ENCODE peak calls at places on chromosomes 13 and 19, in ten cellular contexts. R is endodermal cell; C is neural crest cell; A is CD4-positive, alpha-beta T cell; Y is hepatocyte; P is natural killer cell; X is left lung; G is IMR-90; W is neural progenitor cell; N is osteocyte. I is an unnamed sample.

GRCh38 chr19:291561-292280 is 518 bp upstream of the PLPP2 start:
- DNase-seq in R (peak), C (no peak), A (no peak), Y (peak), P (no peak), X (no peak), G (no peak), W (no peak), N (no peak), I (no peak)

GRCh38 chr19:45391346-45391745 is 13.5 kb downstream of the PPP1R13L start:
- DNase-seq in R (peak), C (no peak), A (no peak), Y (no peak), P (no peak), X (no peak), G (peak), W (peak), N (no peak), I (no peak)

GRCh38 chr19:38701455-38702063 is 42.7 kb downstream of the CAPN12 start:
- DNase-seq in R (no peak), C (no peak), A (no peak), Y (peak), P (no peak), X (no peak), G (peak), W (no peak), N (no peak), I (no peak)

GRCh38 chr13:95355491-95355890 is 54.2 kb upstream of the ABCC4 start:
- DNase-seq in R (no peak), C (no peak), A (no peak), Y (peak), P (no peak), X (no peak), G (peak), W (no peak), N (no peak), I (no peak)

GRCh38 chr19:36120092-36120983 is 5.1 kb downstream of the TBCB start:
- DNase-seq in R (no peak), C (no peak), A (no peak), Y (no peak), P (no peak), X (no peak), G (no peak), W (no peak), N (no peak), I (no peak)

GRCh38 chr13:100859861-100860260 is 185.3 kb upstream of the TMTC4 start:
- DNase-seq in R (no peak), C (no peak), A (no peak), Y (no peak), P (no peak), X (no peak), G (no peak), W (no peak), N (no peak), I (no peak)

GRCh38 chr13:48801255-48801654 is 147.5 kb downstream of the CYSLTR2 start:
- DNase-seq in R (no peak), C (no peak), A (no peak), Y (no peak), P (no peak), X (no peak), G (peak), W (no peak), N (no peak), I (no peak)

GRCh38 chr13:85261757-85262346 is 537.4 kb downstream of the SLITRK6 start:
- DNase-seq in R (no peak), C (no peak), A (no peak), Y (peak), P (no peak), X (no peak), G (peak), W (no peak), N (no peak), I (no peak)

GRCh38 chr19:21482863-21483276 is 22.5 kb upstream of the ZNF429 start:
- DNase-seq in R (peak), C (no peak), A (peak), Y (peak), P (peak), X (peak), G (no peak), W (peak), N (no peak), I (peak)

GRCh38 chr19:1567116-1567847 is 843 bp downstream of the MEX3D start:
- DNase-seq in R (peak), C (peak), A (no peak), Y (peak), P (no peak), X (no peak), G (no peak), W (peak), N (no peak), I (peak)

GRCh38 chr13:109743706-109744453 is 42.5 kb downstream of the IRS2 start:
- DNase-seq in R (peak), C (no peak), A (no peak), Y (peak), P (no peak), X (no peak), G (peak), W (no peak), N (peak), I (no peak)

GRCh38 chr19:1167687-1168561 is 6.1 kb downstream of the SBNO2 start:
- DNase-seq in R (no peak), C (no peak), A (no peak), Y (no peak), P (no peak), X (no peak), G (no peak), W (no peak), N (peak), I (no peak)

GRCh38 chr13:65677906-65678305 is 1552.2 kb downstream of the PCDH9 start:
- DNase-seq in R (no peak), C (no peak), A (no peak), Y (no peak), P (no peak), X (no peak), G (peak), W (no peak), N (no peak), I (no peak)

GRCh38 chr13:44174769-44175425 is 198.7 kb upstream of the SERP2 start:
- DNase-seq in R (peak), C (no peak), A (no peak), Y (peak), P (no peak), X (no peak), G (peak), W (no peak), N (no peak), I (no peak)

GRCh38 chr13:101025925-101026324 is 351.3 kb upstream of the TMTC4 start:
- DNase-seq in R (no peak), C (no peak), A (no peak), Y (no peak), P (no peak), X (no peak), G (no peak), W (no peak), N (no peak), I (no peak)

GRCh38 chr19:1019980-1020867 is 699 bp downstream of the TMEM259 start:
- DNase-seq in R (no peak), C (no peak), A (no peak), Y (no peak), P (peak), X (peak), G (no peak), W (peak), N (no peak), I (no peak)

GRCh38 chr13:107421028-107421427 is 794.3 kb downstream of the LIG4 start:
- DNase-seq in R (no peak), C (no peak), A (no peak), Y (no peak), P (no peak), X (no peak), G (peak), W (no peak), N (no peak), I (no peak)

GRCh38 chr13:41018583-41018909 is 570 bp downstream of the ELF1 start:
- DNase-seq in R (no peak), C (no peak), A (no peak), Y (no peak), P (no peak), X (no peak), G (no peak), W (no peak), N (no peak), I (no peak)

GRCh38 chr19:57668635-57669034 is at the start of gene ZSCAN4:
- DNase-seq in R (no peak), C (no peak), A (no peak), Y (no peak), P (no peak), X (no peak), G (no peak), W (no peak), N (no peak), I (no peak)

GRCh38 chr19:17311455-17312248 is 2.3 kb downstream of the DDA1 start:
- DNase-seq in R (peak), C (no peak), A (no peak), Y (peak), P (no peak), X (no peak), G (peak), W (no peak), N (no peak), I (no peak)

GRCh38 chr13:94544922-94545321 is 51.0 kb downstream of the TGDS start:
- DNase-seq in R (no peak), C (no peak), A (no peak), Y (no peak), P (no peak), X (no peak), G (no peak), W (no peak), N (no peak), I (no peak)

GRCh38 chr19:3725640-3726310 is 17.6 kb downstream of the TJP3 start:
- DNase-seq in R (peak), C (no peak), A (no peak), Y (peak), P (no peak), X (peak), G (no peak), W (peak), N (no peak), I (no peak)

GRCh38 chr13:59442946-59443345 is 720.8 kb downstream of the DIAPH3 start:
- DNase-seq in R (no peak), C (no peak), A (no peak), Y (no peak), P (no peak), X (no peak), G (peak), W (no peak), N (no peak), I (no peak)

GRCh38 chr13:44417446-44417845 is 43.8 kb downstream of the SERP2 start:
- DNase-seq in R (peak), C (no peak), A (no peak), Y (no peak), P (no peak), X (no peak), G (no peak), W (no peak), N (no peak), I (no peak)

GRCh38 chr13:52924241-52925148 is 76.1 kb upstream of the PCDH8 start:
- DNase-seq in R (no peak), C (no peak), A (no peak), Y (no peak), P (no peak), X (no peak), G (no peak), W (no peak), N (no peak), I (no peak)

GRCh38 chr13:110006304-110006703 is 219.9 kb upstream of the IRS2 start:
- DNase-seq in R (no peak), C (no peak), A (no peak), Y (no peak), P (no peak), X (no peak), G (peak), W (no peak), N (no peak), I (no peak)

GRCh38 chr13:97018029-97018819 is 23.9 kb upstream of the OXGR1 start:
- DNase-seq in R (peak), C (peak), A (peak), Y (peak), P (no peak), X (no peak), G (peak), W (peak), N (no peak), I (no peak)

DNA sequence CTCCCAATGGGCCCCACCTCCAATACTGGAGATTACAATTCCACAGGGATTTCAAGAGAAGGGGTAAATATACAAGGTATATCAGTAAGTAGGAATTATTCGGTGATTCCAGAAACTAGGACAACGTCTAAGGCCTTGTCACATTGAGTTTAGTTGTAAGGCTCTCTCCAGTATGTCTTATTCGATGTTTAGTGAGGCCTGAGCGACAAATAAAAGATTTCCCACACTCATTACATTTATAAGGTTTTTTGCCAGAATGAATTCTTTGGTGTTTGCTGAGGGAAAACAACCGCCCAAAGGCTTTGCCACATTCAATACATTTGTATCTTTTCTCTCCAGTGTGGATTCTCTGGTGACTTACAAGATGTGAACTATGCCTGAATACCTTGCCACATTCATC is 19.1 kb upstream of the ZNF841 start:
- DNase-seq in R (no peak), C (no peak), A (no peak), Y (no peak), P (no peak), X (no peak), G (no peak), W (no peak), N (no peak), I (no peak)
- TF ChIP-seq CTCF in R (no peak), C (no peak), A (no peak), Y (no peak), P (no peak), X (no peak), G (no peak), W (no peak), N (no peak), I (no peak)

GRCh38 chr13:62512194-62513141 is 1096.8 kb upstream of the PCDH20 start:
- DNase-seq in R (peak), C (peak), A (no peak), Y (peak), P (no peak), X (no peak), G (peak), W (peak), N (no peak), I (no peak)
- TF ChIP-seq CTCF in R (peak), C (peak), A (no peak), Y (peak), P (no peak), X (peak), G (peak), W (peak), N (peak), I (peak)

GRCh38 chr13:37074703-37075102 is 15.2 kb upstream of the SUPT20H start:
- DNase-seq in R (no peak), C (no peak), A (no peak), Y (peak), P (no peak), X (no peak), G (peak), W (peak), N (no peak), I (no peak)
- TF ChIP-seq CTCF in R (peak), C (peak), A (peak), Y (peak), P (peak), X (peak), G (peak), W (peak), N (peak), I (peak)

DNA sequence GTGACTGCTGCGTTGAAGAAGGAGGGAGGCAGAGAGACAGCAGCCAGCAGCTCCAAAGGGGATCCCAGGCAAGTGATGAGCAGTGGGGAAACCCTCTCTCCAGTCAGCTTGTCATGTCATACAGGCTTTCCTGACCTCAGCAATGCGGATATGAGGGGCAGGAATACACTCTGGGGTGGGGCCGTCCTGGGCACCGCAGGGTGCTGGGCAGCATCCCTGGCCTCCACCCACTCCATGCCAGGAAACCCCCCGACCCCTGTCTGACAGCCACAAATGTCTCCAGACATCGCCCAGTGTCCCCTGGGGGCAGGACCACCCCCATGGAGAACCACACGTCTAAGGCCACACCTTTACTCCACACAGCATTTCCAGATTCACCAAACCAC is 46.7 kb downstream of the RFX2 start:
- DNase-seq in R (peak), C (no peak), A (no peak), Y (no peak), P (no peak), X (no peak), G (no peak), W (no peak), N (no peak), I (no peak)
- TF ChIP-seq CTCF in R (no peak), C (no peak), A (no peak), Y (no peak), P (no peak), X (no peak), G (no peak), W (no peak), N (no peak), I (no peak)

GRCh38 chr19:49489601-49490167 is 2.3 kb downstream of the RPL13A start:
- DNase-seq in R (no peak), C (no peak), A (no peak), Y (no peak), P (no peak), X (no peak), G (no peak), W (peak), N (no peak), I (no peak)
- TF ChIP-seq CTCF in R (peak), C (no peak), A (no peak), Y (no peak), P (no peak), X (no peak), G (no peak), W (no peak), N (no peak), I (no peak)

GRCh38 chr19:13095934-13096890 is 6.4 kb downstream of the LYL1 start:
- DNase-seq in R (peak), C (no peak), A (no peak), Y (peak), P (no peak), X (no peak), G (no peak), W (peak), N (no peak), I (no peak)
- TF ChIP-seq CTCF in R (peak), C (peak), A (no peak), Y (peak), P (no peak), X (peak), G (no peak), W (peak), N (peak), I (peak)

GRCh38 chr13:111045170-111045569 is 69.9 kb upstream of the ARHGEF7 start:
- DNase-seq in R (no peak), C (no peak), A (no peak), Y (no peak), P (no peak), X (no peak), G (no peak), W (no peak), N (no peak), I (no peak)

GRCh38 chr13:111048387-111048786 is 66.7 kb upstream of the ARHGEF7 start:
- DNase-seq in R (no peak), C (no peak), A (no peak), Y (no peak), P (no peak), X (no peak), G (no peak), W (no peak), N (no peak), I (no peak)

GRCh38 chr13:111047326-111047725 is 67.8 kb upstream of the ARHGEF7 start:
- DNase-seq in R (no peak), C (no peak), A (no peak), Y (no peak), P (no peak), X (no peak), G (no peak), W (no peak), N (no peak), I (no peak)

GRCh38 chr13:111044087-111044830 is 70.9 kb upstream of the ARHGEF7 start:
- DNase-seq in R (no peak), C (no peak), A (no peak), Y (no peak), P (no peak), X (no peak), G (no peak), W (no peak), N (no peak), I (no peak)

DNA sequence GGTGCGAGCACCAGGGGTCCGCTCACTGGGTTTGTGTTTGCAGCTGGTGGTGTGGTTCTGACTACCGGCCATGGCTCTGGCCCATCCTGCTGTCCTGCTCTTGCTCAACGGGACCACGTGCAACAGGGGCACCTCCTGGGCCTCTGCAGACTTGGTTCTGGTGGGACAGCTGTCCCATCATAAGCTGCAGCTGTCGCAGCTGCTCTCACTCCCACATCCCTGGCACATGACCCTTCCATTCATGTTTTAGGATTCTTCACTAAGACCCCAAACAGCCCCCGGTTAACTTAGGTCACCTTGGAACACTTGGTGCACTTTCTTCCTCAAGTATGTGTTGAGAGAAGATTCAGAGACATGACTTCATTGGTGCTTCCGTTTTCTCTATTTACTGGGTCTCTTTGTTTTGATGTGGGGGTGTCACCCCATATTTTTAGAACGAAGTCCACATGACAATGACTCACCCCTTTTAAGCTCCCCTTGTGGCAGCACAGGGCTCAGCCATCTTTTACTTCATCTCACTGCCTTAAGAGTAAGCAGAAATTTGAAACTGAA is 68.4 kb upstream of the ARHGEF7 start:
- DNase-seq in R (no peak), C (no peak), A (no peak), Y (no peak), P (no peak), X (no peak), G (peak), W (no peak), N (no peak), I (no peak)
- TF ChIP-seq CTCF in R (peak), C (no peak), A (no peak), Y (no peak), P (no peak), X (peak), G (peak), W (no peak), N (peak), I (peak)

GRCh38 chr19:12872941-12873890 is 8.0 kb downstream of the DNASE2 start:
- DNase-seq in R (peak), C (no peak), A (no peak), Y (peak), P (peak), X (no peak), G (peak), W (peak), N (no peak), I (no peak)
- TF ChIP-seq CTCF in R (peak), C (no peak), A (no peak), Y (no peak), P (no peak), X (no peak), G (no peak), W (no peak), N (no peak), I (no peak)

GRCh38 chr19:47002853-47003610 is 16.6 kb upstream of the NPAS1 start:
- DNase-seq in R (no peak), C (no peak), A (no peak), Y (no peak), P (no peak), X (no peak), G (no peak), W (no peak), N (no peak), I (no peak)

GRCh38 chr19:47003611-47003935 is 16.1 kb upstream of the NPAS1 start:
- DNase-seq in R (no peak), C (no peak), A (no peak), Y (no peak), P (no peak), X (no peak), G (peak), W (no peak), N (no peak), I (no peak)

GRCh38 chr19:47004012-47004465 is 15.6 kb upstream of the NPAS1 start:
- DNase-seq in R (no peak), C (no peak), A (no peak), Y (no peak), P (no peak), X (no peak), G (no peak), W (no peak), N (no peak), I (no peak)

GRCh38 chr19:47001584-47001983 is 18.1 kb upstream of the NPAS1 start:
- DNase-seq in R (no peak), C (no peak), A (no peak), Y (no peak), P (no peak), X (no peak), G (no peak), W (no peak), N (no peak), I (no peak)

GRCh38 chr19:47002106-47002766 is 17.4 kb upstream of the NPAS1 start:
- DNase-seq in R (peak), C (no peak), A (no peak), Y (no peak), P (no peak), X (no peak), G (no peak), W (no peak), N (no peak), I (no peak)
- TF ChIP-seq CTCF in R (peak), C (no peak), A (no peak), Y (no peak), P (no peak), X (no peak), G (no peak), W (no peak), N (no peak), I (peak)

I was measured in left ventricle myocardium inferior.